ENCODE peak calls at places on chromosome 3, in seven cellular contexts. F is Peyer's patch, W is H1, N is body of pancreas, L is lower leg skin, H is astrocyte of the spinal cord, C is natural killer cell. Z is an unnamed sample.

GRCh38 chr3:45153658-45154437 is 7.7 kb upstream of the CDCP1 start:
- DNase-seq in F (no peak), W (no peak), N (no peak), L (peak), H (no peak), C (no peak), Z (no peak)

GRCh38 chr3:140206196-140207040 is 271.4 kb downstream of the CLSTN2 start:
- DNase-seq in F (no peak), W (no peak), N (no peak), L (no peak), H (peak), C (no peak), Z (no peak)

GRCh38 chr3:17132286-17133115 is 247.7 kb downstream of the PLCL2 start:
- DNase-seq in F (no peak), W (no peak), N (no peak), L (peak), H (no peak), C (no peak), Z (no peak)

GRCh38 chr3:194375473-194375872 is 5.9 kb upstream of the LRRC15 start:
- DNase-seq in F (no peak), W (no peak), N (no peak), L (no peak), H (no peak), C (no peak), Z (no peak)

GRCh38 chr3:19273091-19273490 is 124.8 kb downstream of the KCNH8 start:
- DNase-seq in F (no peak), W (no peak), N (no peak), L (no peak), H (no peak), C (no peak), Z (no peak)

GRCh38 chr3:58341376-58341775 is 8.7 kb downstream of the PXK start:
- DNase-seq in F (no peak), W (no peak), N (no peak), L (no peak), H (no peak), C (no peak), Z (no peak)

GRCh38 chr3:11385908-11386307 is 113.7 kb downstream of the ATG7 start:
- DNase-seq in F (no peak), W (no peak), N (no peak), L (no peak), H (peak), C (no peak), Z (no peak)

GRCh38 chr3:25294406-25294805 is 133.7 kb upstream of the RARB start:
- DNase-seq in F (no peak), W (no peak), N (no peak), L (no peak), H (no peak), C (no peak), Z (no peak)

GRCh38 chr3:188683032-188683491 is 488.7 kb upstream of the TPRG1 start:
- DNase-seq in F (no peak), W (no peak), N (no peak), L (no peak), H (peak), C (no peak), Z (peak)

GRCh38 chr3:14989943-14990753 is 42.8 kb downstream of the NR2C2 start:
- DNase-seq in F (no peak), W (no peak), N (no peak), L (no peak), H (peak), C (no peak), Z (no peak)

GRCh38 chr3:8845641-8846040 is 76.2 kb upstream of the OXTR start:
- DNase-seq in F (no peak), W (no peak), N (no peak), L (no peak), H (no peak), C (no peak), Z (no peak)

GRCh38 chr3:169526246-169526645 is 137.3 kb downstream of the MECOM start:
- DNase-seq in F (no peak), W (no peak), N (no peak), L (no peak), H (peak), C (no peak), Z (no peak)

DNA sequence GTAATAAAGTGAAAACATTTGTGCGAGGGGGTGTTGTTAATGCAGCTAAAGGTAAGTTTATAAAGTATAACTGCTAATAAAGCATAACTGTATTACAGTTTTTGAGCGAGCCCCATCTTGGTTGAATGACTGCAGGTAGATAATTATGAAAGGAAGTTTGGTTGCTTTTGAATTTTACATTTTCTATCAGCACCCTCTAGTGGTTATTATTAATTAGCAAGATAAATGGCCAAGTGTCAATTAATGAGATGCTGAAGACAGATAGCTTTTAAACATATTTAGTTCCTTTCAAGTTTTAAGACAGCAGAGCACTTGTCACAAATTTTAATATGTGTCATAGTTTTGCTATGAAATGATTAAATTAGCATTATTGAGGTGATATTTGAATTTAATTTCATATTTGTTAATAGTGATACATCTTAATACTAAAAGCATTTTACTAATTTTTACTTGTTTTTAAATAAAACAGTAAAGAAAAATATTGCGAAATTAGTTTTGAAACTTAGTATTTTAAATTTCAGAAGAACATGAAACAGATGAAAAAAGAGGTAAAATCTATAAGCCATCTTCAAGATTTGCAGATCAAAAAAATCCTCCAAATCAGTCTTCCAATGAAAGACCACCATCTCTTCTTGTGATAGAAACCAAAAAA is 15.1 kb downstream of the U2SURP start:
- DNase-seq in F (no peak), W (no peak), N (no peak), L (no peak), H (no peak), C (no peak), Z (no peak)
- TF ChIP-seq CTCF in F (peak), W (no peak), N (peak), L (no peak), H (peak), C (peak), Z (peak)

GRCh38 chr3:60622349-60622748 is 628.9 kb downstream of the FHIT start:
- DNase-seq in F (no peak), W (no peak), N (no peak), L (no peak), H (no peak), C (no peak), Z (no peak)
- TF ChIP-seq CTCF in F (no peak), W (no peak), N (no peak), L (no peak), H (no peak), C (no peak), Z (no peak)

GRCh38 chr3:156131799-156132198 is 11.4 kb downstream of the KCNAB1 start:
- DNase-seq in F (no peak), W (no peak), N (no peak), L (no peak), H (no peak), C (no peak), Z (no peak)

GRCh38 chr3:156140196-156140595 is 19.8 kb downstream of the KCNAB1 start:
- DNase-seq in F (no peak), W (no peak), N (no peak), L (no peak), H (no peak), C (no peak), Z (no peak)

GRCh38 chr3:156131241-156131640 is 10.9 kb downstream of the KCNAB1 start:
- DNase-seq in F (no peak), W (no peak), N (no peak), L (no peak), H (no peak), C (no peak), Z (no peak)

GRCh38 chr3:156132313-156132712 is 11.9 kb downstream of the KCNAB1 start:
- DNase-seq in F (no peak), W (no peak), N (no peak), L (no peak), H (no peak), C (no peak), Z (no peak)

DNA sequence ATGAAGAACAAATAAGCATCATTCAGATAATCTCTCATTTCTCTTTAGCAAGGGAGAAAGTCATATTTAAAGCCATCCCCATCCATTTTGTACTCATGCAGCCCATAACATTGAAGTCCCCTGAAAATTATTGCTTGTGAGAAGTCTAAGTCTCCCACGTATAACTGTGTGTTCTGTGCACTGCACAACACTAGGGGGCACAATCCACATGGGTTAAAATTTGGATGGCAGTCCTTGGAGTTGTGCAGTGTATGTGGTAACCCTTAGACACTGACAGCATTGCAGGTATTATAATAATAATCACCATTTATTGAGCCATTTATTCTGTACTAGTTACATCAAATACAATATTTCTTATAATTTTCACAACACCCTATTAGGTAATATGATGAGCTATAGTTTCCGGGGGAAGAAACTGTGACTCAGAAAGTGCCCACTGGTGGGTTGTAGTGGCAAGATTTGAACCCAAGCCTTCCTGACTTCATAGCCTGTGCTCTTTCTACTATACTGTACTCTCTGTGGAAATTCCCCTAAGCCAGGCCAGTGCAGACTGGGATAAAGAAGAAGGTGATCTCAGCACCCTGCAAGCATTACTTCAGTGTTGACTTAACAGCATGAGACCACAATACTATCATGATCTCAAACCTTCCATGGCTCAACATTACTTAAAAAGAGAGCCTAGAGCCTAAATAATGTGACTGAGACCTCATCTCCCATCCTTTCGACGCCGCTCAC is 15.7 kb downstream of the KCNAB1 start:
- DNase-seq in F (no peak), W (no peak), N (no peak), L (no peak), H (no peak), C (no peak), Z (no peak)
- TF ChIP-seq CTCF in F (no peak), W (peak), N (no peak), L (no peak), H (peak), C (no peak), Z (no peak)

GRCh38 chr3:150402217-150402616 is 5.9 kb upstream of the TSC22D2 start:
- DNase-seq in F (no peak), W (no peak), N (no peak), L (no peak), H (no peak), C (no peak), Z (no peak)
- TF ChIP-seq CTCF in F (no peak), W (no peak), N (no peak), L (no peak), H (no peak), C (no peak), Z (no peak)

DNA sequence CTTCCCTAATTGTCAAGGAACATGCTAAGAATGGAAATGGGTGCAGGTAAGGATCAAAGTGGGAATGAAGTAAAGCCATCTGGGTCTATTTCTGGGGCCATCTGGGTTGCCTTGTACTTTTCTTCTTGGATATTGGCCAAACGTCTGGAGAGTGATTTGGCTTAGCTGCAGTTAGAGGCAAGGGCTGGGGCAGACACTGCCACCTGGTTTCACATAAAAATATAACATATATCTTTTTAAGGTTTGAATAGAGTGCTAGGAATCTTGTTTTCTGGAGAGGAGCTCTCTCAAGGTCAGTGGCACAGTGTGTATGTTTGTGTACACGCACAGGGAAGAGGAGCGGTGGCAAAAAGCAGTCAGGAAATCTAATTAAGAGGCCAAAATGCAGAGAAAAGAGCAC is 24.7 kb upstream of the EOMES start:
- DNase-seq in F (no peak), W (no peak), N (no peak), L (no peak), H (no peak), C (no peak), Z (no peak)
- TF ChIP-seq CTCF in F (no peak), W (no peak), N (no peak), L (no peak), H (no peak), C (no peak), Z (no peak)

DNA sequence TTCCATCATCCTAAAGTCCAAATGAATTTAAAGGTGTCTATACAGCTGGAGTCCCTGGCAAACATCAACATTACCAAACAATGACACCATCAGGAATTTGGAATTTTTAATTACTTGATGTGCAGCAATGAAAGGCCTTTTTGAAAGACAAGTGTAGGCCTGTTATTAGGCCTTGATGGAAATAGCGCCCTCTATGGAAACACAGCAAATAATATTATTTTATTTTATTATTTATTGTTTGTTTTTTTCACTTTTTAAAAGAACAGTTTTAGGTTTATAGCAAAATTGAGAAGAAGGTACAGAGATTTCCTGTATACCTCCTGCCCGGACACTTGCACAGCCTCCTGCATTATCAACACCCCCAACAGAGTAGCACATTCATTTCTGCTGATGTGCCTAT is 18.1 kb upstream of the OR5AC2 start:
- DNase-seq in F (no peak), W (no peak), N (no peak), L (no peak), H (no peak), C (no peak), Z (no peak)
- TF ChIP-seq CTCF in F (no peak), W (no peak), N (no peak), L (no peak), H (no peak), C (no peak), Z (no peak)

DNA sequence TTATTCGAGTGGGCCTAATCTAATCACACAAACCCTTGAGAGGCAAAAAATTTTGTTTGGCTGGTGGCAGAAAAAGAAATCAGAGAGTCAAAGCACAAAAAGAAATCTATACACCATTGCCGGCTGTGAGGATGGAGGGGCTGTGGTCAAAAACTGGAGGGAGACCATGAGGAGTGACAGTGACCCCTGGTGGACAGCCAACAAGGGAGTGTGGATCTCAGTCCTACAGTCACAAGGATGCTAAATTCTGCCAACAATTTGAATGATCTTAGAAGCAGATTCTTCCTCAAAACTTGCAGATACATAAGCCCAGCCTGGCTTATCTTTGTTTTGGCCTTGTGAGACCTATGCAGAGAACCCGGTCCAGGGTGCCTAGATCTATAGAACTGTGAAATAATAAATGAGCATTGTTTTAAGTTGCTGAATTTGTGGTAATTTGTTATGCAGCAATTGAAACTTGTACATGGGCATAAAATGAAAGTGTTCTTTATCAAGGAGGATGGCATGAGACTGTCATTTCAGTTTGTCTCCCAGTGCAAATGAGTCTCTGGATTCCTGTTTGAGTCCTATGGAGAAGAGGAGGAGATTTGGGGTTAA is 103.0 kb upstream of the ARHGEF26 start:
- DNase-seq in F (peak), W (peak), N (no peak), L (no peak), H (peak), C (no peak), Z (no peak)
- TF ChIP-seq CTCF in F (no peak), W (peak), N (no peak), L (no peak), H (peak), C (peak), Z (peak)

GRCh38 chr3:146222204-146223046 is 28.5 kb downstream of the PLSCR4 start:
- DNase-seq in F (peak), W (no peak), N (no peak), L (no peak), H (peak), C (no peak), Z (no peak)
- TF ChIP-seq CTCF in F (no peak), W (peak), N (no peak), L (no peak), H (no peak), C (no peak), Z (no peak)

Z was measured in AG04449.